ENCODE peak calls at places on chromosomes 3 and 15, in four cellular contexts. C is body of pancreas, V is epithelial cell of esophagus, Z is transverse colon. L is an unnamed sample.

GRCh38 chr3:81778678-81779182 is 17.3 kb upstream of the GBE1 start:
- DNase-seq in C (no peak), V (no peak), Z (no peak), L (peak)

GRCh38 chr3:63029326-63029725 is 154.1 kb upstream of the CADPS start:
- DNase-seq in C (no peak), V (peak), Z (no peak), L (no peak)

GRCh38 chr15:34889486-34889885 is 80.1 kb downstream of the AQR start:
- DNase-seq in C (no peak), V (peak), Z (no peak), L (peak)

GRCh38 chr3:157333551-157333991 is 103.1 kb upstream of the PTX3 start:
- DNase-seq in C (no peak), V (no peak), Z (no peak), L (no peak)

GRCh38 chr15:45401665-45402161 is 23.4 kb upstream of the GATM start:
- DNase-seq in C (peak), V (no peak), Z (peak), L (no peak)

GRCh38 chr3:152779649-152780048 is 55.3 kb upstream of the P2RY1 start:
- DNase-seq in C (no peak), V (no peak), Z (no peak), L (peak)

GRCh38 chr15:34721802-34722795 is 32.7 kb downstream of the GJD2 start:
- DNase-seq in C (peak), V (peak), Z (no peak), L (peak)

GRCh38 chr3:55885721-55886120 is 398.6 kb upstream of the WNT5A start:
- DNase-seq in C (no peak), V (peak), Z (no peak), L (peak)

GRCh38 chr3:20316238-20316637 is 130.2 kb upstream of the SGO1 start:
- DNase-seq in C (peak), V (no peak), Z (no peak), L (no peak)

GRCh38 chr15:62145015-62145735 is 19.9 kb downstream of the C2CD4B start:
- DNase-seq in C (no peak), V (peak), Z (no peak), L (no peak)

GRCh38 chr3:188553569-188553968 is 399.6 kb downstream of the LPP start:
- DNase-seq in C (no peak), V (peak), Z (no peak), L (no peak)

GRCh38 chr3:127990461-127990860 is 61.8 kb upstream of the SEC61A1 start:
- DNase-seq in C (no peak), V (no peak), Z (no peak), L (no peak)

GRCh38 chr3:117955196-117955595 is 1079.5 kb downstream of the IGSF11 start:
- DNase-seq in C (no peak), V (no peak), Z (no peak), L (no peak)

GRCh38 chr15:56227780-56228179 is 15.9 kb downstream of the RFX7 start:
- DNase-seq in C (no peak), V (no peak), Z (no peak), L (no peak)

GRCh38 chr3:98343647-98344507 is 9.8 kb upstream of the OR5K4 start:
- DNase-seq in C (peak), V (peak), Z (peak), L (peak)

GRCh38 chr3:72661115-72661457 is 187.2 kb downstream of the SHQ1 start:
- DNase-seq in C (peak), V (peak), Z (peak), L (peak)

GRCh38 chr3:44762690-44763089 is 1.1 kb downstream of the KIF15 start:
- DNase-seq in C (no peak), V (no peak), Z (no peak), L (no peak)
- H3K4me3 ChIP-seq in C (no peak), V (peak), Z (peak), L (peak)

DNA sequence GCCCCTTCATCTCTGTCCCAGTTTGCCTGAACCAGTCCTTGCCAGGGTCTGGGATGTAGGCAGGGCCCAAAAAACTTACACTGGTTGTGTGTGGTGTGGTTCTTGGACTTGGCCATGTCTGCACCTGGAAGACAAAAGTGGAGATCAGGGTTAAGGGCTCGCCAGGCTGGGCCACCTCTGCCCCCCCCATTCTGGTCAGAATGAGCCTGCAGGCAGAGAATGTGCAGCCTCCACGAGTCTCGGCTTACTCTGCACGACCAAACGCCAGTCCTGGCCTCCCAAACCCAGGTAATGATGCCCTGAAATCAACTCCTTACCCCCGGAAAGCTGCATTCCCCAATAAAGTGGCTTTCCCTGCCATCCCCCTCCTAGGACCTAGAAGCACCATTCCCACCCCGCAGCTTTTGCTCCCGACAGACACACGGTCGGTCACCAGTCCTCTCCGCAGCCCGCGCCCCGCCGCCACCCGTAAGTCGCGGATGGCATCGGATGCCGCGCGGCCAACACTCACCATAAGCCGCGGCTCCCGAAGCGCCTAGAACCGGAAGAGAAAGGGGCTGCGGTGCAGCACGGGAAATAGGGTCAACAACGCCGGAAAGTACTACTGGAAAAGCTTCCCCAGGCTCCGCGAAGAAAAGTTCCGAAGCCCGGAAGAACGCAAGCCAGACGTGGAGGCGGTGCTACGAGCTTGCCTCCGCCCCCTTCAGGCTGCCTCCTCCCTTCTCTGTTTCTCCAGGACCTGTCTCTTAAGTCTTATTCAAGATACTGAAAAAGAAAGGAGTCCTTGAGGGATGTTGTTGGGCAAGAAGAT is at the start of gene RPL29:
- DNase-seq in C (peak), V (peak), Z (peak), L (peak)
- TF ChIP-seq CTCF in C (peak), V (peak), Z (no peak), L (no peak)

GRCh38 chr3:9135526-9135925 is 113.9 kb downstream of the SRGAP3 start:
- DNase-seq in C (no peak), V (no peak), Z (no peak), L (no peak)
- H3K4me3 ChIP-seq in C (no peak), V (no peak), Z (no peak), L (no peak)

DNA sequence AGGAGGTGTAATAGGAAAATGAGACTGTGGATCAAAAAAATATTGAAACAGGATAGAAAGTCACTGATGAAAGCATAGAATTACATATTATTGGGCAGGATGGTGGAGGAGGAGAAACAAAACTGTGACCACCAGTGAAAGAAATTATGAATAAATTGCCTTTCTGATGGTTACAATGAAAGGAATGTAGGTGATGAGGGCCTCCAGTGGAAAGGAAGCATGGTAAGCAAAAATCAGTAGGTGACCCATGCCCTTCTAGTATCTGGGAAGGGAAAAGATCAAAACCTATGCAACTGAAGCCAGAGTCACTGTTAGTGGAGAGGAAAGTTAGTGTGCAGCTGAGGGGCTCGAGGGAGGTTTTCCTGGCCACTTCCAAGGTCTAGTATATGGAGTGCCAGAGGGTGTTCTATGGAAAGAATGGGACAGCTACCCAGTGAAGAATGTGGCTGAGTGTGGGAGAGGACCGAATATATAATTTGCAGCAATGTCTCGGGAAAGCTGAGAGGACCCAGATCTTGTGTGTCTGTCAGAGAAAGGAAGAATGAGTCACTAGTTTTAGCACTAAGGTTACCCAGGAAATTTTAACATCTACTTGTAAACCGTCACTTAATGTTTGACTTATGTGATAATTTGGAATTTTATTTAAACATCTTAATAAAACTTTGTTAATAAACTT is 146.2 kb downstream of the NFKBIZ start:
- DNase-seq in C (no peak), V (peak), Z (no peak), L (peak)
- TF ChIP-seq CTCF in C (no peak), V (no peak), Z (no peak), L (no peak)

GRCh38 chr15:79433610-79434009 is 1.5 kb downstream of the MINAR1 start:
- DNase-seq in C (no peak), V (no peak), Z (no peak), L (no peak)

GRCh38 chr15:79434361-79434760 is 2.2 kb downstream of the MINAR1 start:
- DNase-seq in C (no peak), V (no peak), Z (no peak), L (no peak)

GRCh38 chr15:79431636-79432344 is at the start of gene MINAR1:
- DNase-seq in C (peak), V (peak), Z (no peak), L (peak)

GRCh38 chr15:79430901-79431635 is 1.1 kb upstream of the MINAR1 start:
- DNase-seq in C (peak), V (no peak), Z (no peak), L (peak)

GRCh38 chr15:79432345-79433311 is 492 bp downstream of the MINAR1 start:
- DNase-seq in C (peak), V (peak), Z (no peak), L (no peak)
- H3K4me3 ChIP-seq in C (peak), V (peak), Z (peak), L (peak)

GRCh38 chr3:194271459-194272035 is 79.6 kb downstream of the CPN2 start:
- DNase-seq in C (no peak), V (no peak), Z (no peak), L (peak)

GRCh38 chr3:194268659-194269487 is 82.3 kb downstream of the CPN2 start:
- DNase-seq in C (no peak), V (no peak), Z (peak), L (peak)

GRCh38 chr3:194267744-194268658 is 83.1 kb downstream of the CPN2 start:
- DNase-seq in C (peak), V (no peak), Z (peak), L (peak)

GRCh38 chr3:194270627-194271458 is 80.3 kb downstream of the CPN2 start:
- DNase-seq in C (peak), V (peak), Z (peak), L (peak)

DNA sequence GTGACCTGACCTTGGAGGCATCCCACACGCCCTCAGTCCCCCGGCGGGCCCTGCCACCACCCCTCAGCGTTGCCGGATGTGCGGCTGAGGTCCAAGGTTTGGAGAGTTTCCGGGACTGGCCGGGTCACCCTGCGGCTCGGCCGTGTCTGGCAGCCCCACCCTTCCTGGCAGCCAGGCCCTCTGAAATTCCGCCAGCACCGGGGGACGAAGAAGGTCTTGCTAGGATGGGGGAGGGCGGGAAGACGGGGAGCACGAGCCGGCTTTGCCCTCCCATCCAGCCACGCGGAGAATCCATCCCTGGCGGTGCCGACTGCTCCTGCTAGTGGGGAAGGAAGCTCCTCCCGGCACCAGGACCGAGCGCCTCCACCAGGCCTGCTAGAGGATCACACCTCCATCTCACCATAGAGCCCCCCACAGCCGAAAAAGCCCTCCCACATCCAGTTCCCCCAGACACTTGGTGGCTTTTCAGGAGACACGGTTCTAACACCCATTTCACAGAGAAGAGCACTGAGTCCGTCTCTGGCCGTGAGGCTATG is 81.5 kb downstream of the CPN2 start:
- DNase-seq in C (peak), V (no peak), Z (peak), L (peak)
- TF ChIP-seq CTCF in C (no peak), V (no peak), Z (peak), L (peak)

DNA sequence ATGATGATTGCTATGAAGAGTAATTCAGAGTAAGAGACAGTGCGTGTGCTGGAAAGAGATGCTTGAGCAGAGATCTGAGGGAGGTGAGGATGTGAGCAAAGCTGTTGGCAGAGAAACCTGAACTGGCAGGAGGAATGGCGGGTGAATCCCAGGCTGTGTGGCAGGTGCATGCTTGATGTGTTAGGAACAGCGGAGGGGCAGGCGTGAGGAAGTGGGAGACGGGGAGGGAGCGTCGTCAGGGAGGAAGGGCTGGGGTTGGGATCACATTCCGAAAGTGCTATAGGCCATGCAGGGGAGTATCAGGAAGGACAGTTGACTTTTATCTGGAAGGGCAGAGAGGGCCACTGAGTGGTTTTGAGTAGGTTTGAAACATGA is 8.6 kb downstream of the GABRA5 start:
- DNase-seq in C (no peak), V (no peak), Z (no peak), L (no peak)
- H3K4me3 ChIP-seq in C (no peak), V (no peak), Z (no peak), L (no peak)

GRCh38 chr3:149564079-149564478 is 89.6 kb downstream of the TM4SF4 start:
- DNase-seq in C (no peak), V (no peak), Z (no peak), L (no peak)
- TF ChIP-seq CTCF in C (no peak), V (no peak), Z (no peak), L (no peak)

L was measured in cardiac fibroblast.